ENCODE peak calls at places on chromosomes 12 and 14, in eight cellular contexts. One of them, this sample, is unnamed.

GRCh38 chr12:14833952-14834351 is 9.4 kb downstream of the ART4 start:
- DNase-seq in A549: no peak
- DNase-seq in fibroblast of pulmonary artery: no peak
- DNase-seq in NCI-H748 treated with DMSO at 0.1 percent for 48 hours: no peak
- DNase-seq in stimulated activated naive CD8-positive, alpha-beta T cell treated with anti-CD3 and anti-CD28 coated beads, Interleukin-15, amount 100 ng/mL, for 72 hours: no peak
- DNase-seq in uterus: no peak
- DNase-seq in activated T-cell treated with anti-CD3 and anti-CD28 coated beads, Interleukin-2, amount 50 U/mL, for 72 hours: no peak
- DNase-seq in cerebellum: no peak
- DNase-seq in this sample: no peak

GRCh38 chr14:73462078-73462715 is 3.9 kb upstream of the NUMB start:
- DNase-seq in A549: peak; percentile 60
- DNase-seq in fibroblast of pulmonary artery: peak; percentile 67
- DNase-seq in NCI-H748 treated with DMSO at 0.1 percent for 48 hours: peak; percentile 34
- DNase-seq in stimulated activated naive CD8-positive, alpha-beta T cell treated with anti-CD3 and anti-CD28 coated beads, Interleukin-15, amount 100 ng/mL, for 72 hours: no peak
- DNase-seq in uterus: peak; percentile 26
- DNase-seq in activated T-cell treated with anti-CD3 and anti-CD28 coated beads, Interleukin-2, amount 50 U/mL, for 72 hours: no peak
- DNase-seq in cerebellum: peak; percentile 87
- DNase-seq in this sample: peak; percentile 87

GRCh38 chr12:62603061-62603810 is 136.6 kb downstream of the MON2 start:
- DNase-seq in A549: peak; percentile 61
- DNase-seq in fibroblast of pulmonary artery: peak; percentile 90
- DNase-seq in NCI-H748 treated with DMSO at 0.1 percent for 48 hours: peak; percentile 79
- DNase-seq in stimulated activated naive CD8-positive, alpha-beta T cell treated with anti-CD3 and anti-CD28 coated beads, Interleukin-15, amount 100 ng/mL, for 72 hours: peak; percentile 75
- DNase-seq in uterus: peak; percentile 87
- DNase-seq in activated T-cell treated with anti-CD3 and anti-CD28 coated beads, Interleukin-2, amount 50 U/mL, for 72 hours: peak; percentile 86
- DNase-seq in cerebellum: peak; percentile 88
- DNase-seq in this sample: peak; percentile 81

GRCh38 chr12:96046543-96047137 is 11.3 kb upstream of the LTA4H start:
- DNase-seq in A549: no peak
- DNase-seq in fibroblast of pulmonary artery: no peak
- DNase-seq in NCI-H748 treated with DMSO at 0.1 percent for 48 hours: no peak
- DNase-seq in stimulated activated naive CD8-positive, alpha-beta T cell treated with anti-CD3 and anti-CD28 coated beads, Interleukin-15, amount 100 ng/mL, for 72 hours: no peak
- DNase-seq in uterus: no peak
- DNase-seq in activated T-cell treated with anti-CD3 and anti-CD28 coated beads, Interleukin-2, amount 50 U/mL, for 72 hours: no peak
- DNase-seq in cerebellum: no peak
- DNase-seq in this sample: no peak

GRCh38 chr12:28033538-28033915 is 61.0 kb upstream of the PTHLH start:
- DNase-seq in A549: no peak
- DNase-seq in fibroblast of pulmonary artery: no peak
- DNase-seq in NCI-H748 treated with DMSO at 0.1 percent for 48 hours: no peak
- DNase-seq in stimulated activated naive CD8-positive, alpha-beta T cell treated with anti-CD3 and anti-CD28 coated beads, Interleukin-15, amount 100 ng/mL, for 72 hours: no peak
- DNase-seq in uterus: no peak
- DNase-seq in activated T-cell treated with anti-CD3 and anti-CD28 coated beads, Interleukin-2, amount 50 U/mL, for 72 hours: no peak
- DNase-seq in cerebellum: no peak
- DNase-seq in this sample: peak; percentile 22

GRCh38 chr12:118645219-118645618 is 268.9 kb downstream of the SUDS3 start:
- DNase-seq in A549: no peak
- DNase-seq in fibroblast of pulmonary artery: no peak
- DNase-seq in NCI-H748 treated with DMSO at 0.1 percent for 48 hours: no peak
- DNase-seq in stimulated activated naive CD8-positive, alpha-beta T cell treated with anti-CD3 and anti-CD28 coated beads, Interleukin-15, amount 100 ng/mL, for 72 hours: no peak
- DNase-seq in uterus: no peak
- DNase-seq in activated T-cell treated with anti-CD3 and anti-CD28 coated beads, Interleukin-2, amount 50 U/mL, for 72 hours: peak; percentile 1
- DNase-seq in cerebellum: no peak
- DNase-seq in this sample: no peak

GRCh38 chr12:120190985-120191480 is 3.5 kb downstream of the GCN1 start:
- DNase-seq in A549: no peak
- DNase-seq in fibroblast of pulmonary artery: no peak
- DNase-seq in NCI-H748 treated with DMSO at 0.1 percent for 48 hours: no peak
- DNase-seq in stimulated activated naive CD8-positive, alpha-beta T cell treated with anti-CD3 and anti-CD28 coated beads, Interleukin-15, amount 100 ng/mL, for 72 hours: no peak
- DNase-seq in uterus: no peak
- DNase-seq in activated T-cell treated with anti-CD3 and anti-CD28 coated beads, Interleukin-2, amount 50 U/mL, for 72 hours: no peak
- DNase-seq in cerebellum: no peak
- DNase-seq in this sample: no peak

GRCh38 chr12:124519741-124520140 is 47.7 kb downstream of the NCOR2 start:
- DNase-seq in A549: no peak
- DNase-seq in fibroblast of pulmonary artery: no peak
- DNase-seq in NCI-H748 treated with DMSO at 0.1 percent for 48 hours: no peak
- DNase-seq in stimulated activated naive CD8-positive, alpha-beta T cell treated with anti-CD3 and anti-CD28 coated beads, Interleukin-15, amount 100 ng/mL, for 72 hours: no peak
- DNase-seq in uterus: peak; percentile 43
- DNase-seq in activated T-cell treated with anti-CD3 and anti-CD28 coated beads, Interleukin-2, amount 50 U/mL, for 72 hours: no peak
- DNase-seq in cerebellum: no peak
- DNase-seq in this sample: no peak

GRCh38 chr14:94036328-94037167 is 10.4 kb downstream of the OTUB2 start:
- DNase-seq in A549: peak; percentile 76
- DNase-seq in fibroblast of pulmonary artery: peak; percentile 74
- DNase-seq in NCI-H748 treated with DMSO at 0.1 percent for 48 hours: peak; percentile 44
- DNase-seq in stimulated activated naive CD8-positive, alpha-beta T cell treated with anti-CD3 and anti-CD28 coated beads, Interleukin-15, amount 100 ng/mL, for 72 hours: peak; percentile 75
- DNase-seq in uterus: peak; percentile 62
- DNase-seq in activated T-cell treated with anti-CD3 and anti-CD28 coated beads, Interleukin-2, amount 50 U/mL, for 72 hours: peak; percentile 77
- DNase-seq in cerebellum: peak; percentile 71
- DNase-seq in this sample: peak; percentile 76

GRCh38 chr14:35978561-35978960 is 152.4 kb downstream of the BRMS1L start:
- DNase-seq in A549: no peak
- DNase-seq in fibroblast of pulmonary artery: no peak
- DNase-seq in NCI-H748 treated with DMSO at 0.1 percent for 48 hours: no peak
- DNase-seq in stimulated activated naive CD8-positive, alpha-beta T cell treated with anti-CD3 and anti-CD28 coated beads, Interleukin-15, amount 100 ng/mL, for 72 hours: no peak
- DNase-seq in uterus: no peak
- DNase-seq in activated T-cell treated with anti-CD3 and anti-CD28 coated beads, Interleukin-2, amount 50 U/mL, for 72 hours: no peak
- DNase-seq in cerebellum: no peak
- DNase-seq in this sample: no peak

This sample was measured in fibroblast of the aortic adventitia.